ENCODE peak calls at places on chromosomes 6 and 20, in seven cellular contexts. L, Y, E, Z, U, I and N are unnamed samples.

GRCh38 chr20:4171538-4172116 is 156.3 kb upstream of the RNF24 start:
- DNase-seq in U (no peak), E (no peak), L (no peak), I (no peak), Z (peak), Y (no peak), N (peak)

GRCh38 chr6:82906951-82907350 is 158.7 kb downstream of the UBE3D start:
- DNase-seq in E (no peak), I (no peak), U (no peak), Y (no peak), Z (peak), L (no peak), N (no peak)

GRCh38 chr20:36094497-36094896 is 60.0 kb upstream of the EPB41L1 start:
- DNase-seq in U (no peak), Z (peak), E (no peak), L (no peak), I (no peak), Y (no peak), N (no peak)

GRCh38 chr6:41504526-41505021 is 41.6 kb upstream of the FOXP4 start:
- DNase-seq in Z (no peak), I (peak), Y (no peak), E (no peak), U (peak), L (no peak), N (no peak)

GRCh38 chr20:32487381-32487780 is 97.8 kb downstream of the NOL4L start:
- DNase-seq in E (no peak), I (no peak), Y (no peak), L (no peak), Z (no peak), U (no peak), N (no peak)

GRCh38 chr6:89536230-89536629 is 102.3 kb downstream of the LYRM2 start:
- DNase-seq in I (no peak), U (no peak), Y (no peak), L (no peak), E (no peak), Z (no peak), N (no peak)

GRCh38 chr6:150418825-150419594 is 50.2 kb downstream of the IYD start:
- DNase-seq in L (peak), E (no peak), Z (peak), U (peak), I (peak), Y (peak), N (peak)

GRCh38 chr6:23696946-23697345 is 429.1 kb upstream of the NRSN1 start:
- DNase-seq in I (no peak), E (no peak), Z (peak), Y (no peak), U (no peak), L (no peak), N (no peak)

GRCh38 chr20:25036331-25036936 is 21.5 kb downstream of the ACSS1 start:
- DNase-seq in Z (no peak), U (no peak), E (no peak), I (no peak), L (no peak), Y (no peak), N (no peak)

GRCh38 chr20:10555865-10556308 is 117.9 kb downstream of the JAG1 start:
- DNase-seq in Z (peak), L (no peak), E (no peak), I (no peak), U (no peak), Y (no peak), N (no peak)

GRCh38 chr6:125481056-125481455 is 179.3 kb upstream of the HDDC2 start:
- DNase-seq in L (no peak), E (no peak), I (no peak), Z (no peak), U (no peak), Y (no peak), N (no peak)

GRCh38 chr6:8065519-8065911 is 1.3 kb upstream of the BLOC1S5 start:
- DNase-seq in Z (no peak), U (no peak), L (peak), Y (no peak), E (no peak), I (peak), N (peak)

GRCh38 chr20:47318596-47319516 is 37.6 kb downstream of the ZMYND8 start:
- DNase-seq in L (no peak), Z (peak), Y (peak), I (no peak), E (peak), U (peak), N (peak)

GRCh38 chr6:143348531-143348930 is 102.0 kb downstream of the ADAT2 start:
- DNase-seq in Z (peak), U (no peak), L (no peak), E (no peak), Y (no peak), I (no peak), N (no peak)

GRCh38 chr6:7176208-7176607 is 68.4 kb downstream of the RREB1 start:
- DNase-seq in I (no peak), Z (no peak), L (no peak), U (no peak), Y (no peak), E (no peak), N (no peak)

GRCh38 chr6:31114540-31114876 is at the start of gene PSORS1C1:
- DNase-seq in L (no peak), I (no peak), U (no peak), E (no peak), Z (peak), Y (no peak), N (no peak)

GRCh38 chr6:7919871-7920270 is 9.3 kb upstream of the TXNDC5 start:
- DNase-seq in Y (no peak), U (no peak), I (no peak), Z (no peak), L (peak), E (no peak), N (no peak)

GRCh38 chr6:118356054-118356453 is 192.0 kb upstream of the PLN start:
- DNase-seq in Y (no peak), I (no peak), U (no peak), L (no peak), E (no peak), Z (peak), N (no peak)

GRCh38 chr6:45643136-45643535 is 265.4 kb upstream of the SUPT3H start:
- DNase-seq in Z (no peak), U (no peak), I (no peak), Y (no peak), E (no peak), L (no peak), N (no peak)

GRCh38 chr6:106975699-106976032 is 1.1 kb upstream of the CD24 start:
- DNase-seq in L (no peak), I (no peak), E (no peak), Z (peak), Y (no peak), U (no peak), N (no peak)

GRCh38 chr6:168619560-168620314 is 178.8 kb downstream of the SMOC2 start:
- DNase-seq in U (no peak), E (no peak), Y (peak), I (no peak), Z (no peak), L (no peak), N (no peak)

GRCh38 chr6:112620832-112621569 is 273.9 kb downstream of the RFPL4B start:
- DNase-seq in Y (no peak), Z (peak), E (no peak), U (no peak), L (no peak), I (no peak), N (no peak)

GRCh38 chr6:96784650-96785049 is 52.6 kb downstream of the GPR63 start:
- DNase-seq in Y (no peak), I (no peak), Z (no peak), U (no peak), L (no peak), E (no peak), N (no peak)

GRCh38 chr20:5039255-5039657 is 37.9 kb upstream of the SLC23A2 start:
- DNase-seq in E (no peak), Z (no peak), I (peak), Y (peak), U (no peak), L (no peak), N (no peak)

GRCh38 chr6:4607026-4607704 is 169.0 kb upstream of the CDYL start:
- DNase-seq in L (no peak), U (no peak), I (no peak), Z (peak), Y (no peak), E (peak), N (no peak)

GRCh38 chr20:32581839-32582658 is 3.1 kb downstream of the NOL4L start:
- DNase-seq in I (no peak), Y (no peak), Z (no peak), E (no peak), L (no peak), U (no peak), N (no peak)

GRCh38 chr6:150142657-150143501 is at the start of gene PPP1R14C:
- DNase-seq in Z (peak), I (no peak), L (no peak), U (peak), E (peak), Y (peak), N (peak)

GRCh38 chr6:18997375-18997826 is 610.3 kb downstream of the RNF144B start:
- DNase-seq in Y (no peak), U (peak), I (peak), Z (peak), L (no peak), E (peak), N (no peak)